ENCODE peak calls at places on chromosomes 5 and 9, in nine cellular contexts. P, X, M, H, U, J, D, I and Q are unnamed samples.

GRCh38 chr5:58041884-58042283 is 418.0 kb downstream of the PLK2 start:
- DNase-seq in P (no peak), X (no peak), M (no peak), H (peak; percentile 0), U (no peak), J (no peak), D (no peak), I (no peak), Q (no peak)

GRCh38 chr9:101668466-101668865 is 70.0 kb downstream of the GRIN3A start:
- DNase-seq in P (no peak), X (no peak), M (no peak), H (no peak), U (no peak), J (no peak), D (no peak), I (no peak), Q (no peak)

GRCh38 chr9:105007143-105007542 is 79.2 kb upstream of the ABCA1 start:
- DNase-seq in P (no peak), X (no peak), M (no peak), H (peak; percentile 77), U (no peak), J (peak; percentile 89), D (no peak), I (peak; percentile 28), Q (no peak)

GRCh38 chr9:87322840-87323635 is 174.6 kb upstream of the DAPK1 start:
- DNase-seq in P (no peak), X (no peak), M (no peak), H (peak; percentile 76), U (no peak), J (no peak), D (no peak), I (no peak), Q (no peak)

GRCh38 chr5:132825824-132826391 is 4.5 kb downstream of the SHROOM1 start:
- DNase-seq in P (no peak), X (no peak), M (no peak), H (no peak), U (no peak), J (no peak), D (no peak), I (no peak), Q (no peak)

GRCh38 chr5:167723254-167723871 is 568.1 kb upstream of the WWC1 start:
- DNase-seq in P (peak; percentile 43), X (peak; percentile 8), M (peak; percentile 18), H (peak; percentile 51), U (peak; percentile 20), J (peak; percentile 75), D (peak; percentile 41), I (peak; percentile 49), Q (no peak)

GRCh38 chr5:172642926-172643325 is 1.9 kb downstream of the NEURL1B start:
- DNase-seq in P (no peak), X (no peak), M (no peak), H (no peak), U (no peak), J (peak; percentile 50), D (no peak), I (no peak), Q (no peak)

GRCh38 chr9:34171753-34172535 is 6.9 kb upstream of the UBAP1 start:
- DNase-seq in P (no peak), X (no peak), M (peak; percentile 31), H (no peak), U (no peak), J (peak; percentile 97), D (no peak), I (no peak), Q (peak; percentile 60)

GRCh38 chr9:34701023-34701768 is 8.7 kb downstream of the CCL21 start:
- DNase-seq in P (peak; percentile 26), X (peak; percentile 47), M (peak; percentile 64), H (peak; percentile 66), U (peak; percentile 8), J (peak; percentile 33), D (peak; percentile 56), I (peak; percentile 64), Q (peak; percentile 92)

GRCh38 chr5:180135128-180135955 is 63.8 kb upstream of the RNF130 start:
- DNase-seq in P (no peak), X (no peak), M (no peak), H (no peak), U (peak; percentile 48), J (peak; percentile 92), D (no peak), I (peak; percentile 50), Q (peak; percentile 82)

GRCh38 chr5:1519631-1520141 is 4.1 kb downstream of the LPCAT1 start:
- DNase-seq in P (no peak), X (no peak), M (no peak), H (no peak), U (no peak), J (no peak), D (no peak), I (no peak), Q (peak; percentile 64)

GRCh38 chr9:131886839-131887238 is 147.0 kb upstream of the RAPGEF1 start:
- DNase-seq in P (no peak), X (no peak), M (no peak), H (peak; percentile 48), U (no peak), J (no peak), D (no peak), I (no peak), Q (no peak)

GRCh38 chr5:151094861-151095260 is 14.0 kb upstream of the TNIP1 start:
- DNase-seq in P (no peak), X (no peak), M (no peak), H (peak; percentile 81), U (no peak), J (no peak), D (no peak), I (no peak), Q (no peak)

GRCh38 chr5:98705841-98706240 is 67.6 kb upstream of the RGMB start:
- DNase-seq in P (no peak), X (no peak), M (no peak), H (peak; percentile 57), U (no peak), J (no peak), D (no peak), I (no peak), Q (no peak)

GRCh38 chr5:72383280-72384205 is 63.4 kb downstream of the PTCD2 start:
- DNase-seq in P (no peak), X (no peak), M (no peak), H (peak; percentile 16), U (no peak), J (no peak), D (no peak), I (no peak), Q (no peak)

GRCh38 chr5:176405656-176406435 is 10.5 kb downstream of the CLTB start:
- DNase-seq in P (no peak), X (no peak), M (no peak), H (no peak), U (no peak), J (no peak), D (no peak), I (no peak), Q (no peak)

GRCh38 chr5:140358738-140359310 is 1.2 kb upstream of the SLC4A9 start:
- DNase-seq in P (no peak), X (no peak), M (no peak), H (peak; percentile 18), U (no peak), J (peak; percentile 12), D (no peak), I (peak; percentile 35), Q (no peak)

GRCh38 chr9:124040935-124041816 is 29.6 kb downstream of the LHX2 start:
- DNase-seq in P (no peak), X (no peak), M (peak; percentile 17), H (no peak), U (no peak), J (no peak), D (peak; percentile 91), I (peak; percentile 28), Q (no peak)

GRCh38 chr9:25703826-25704357 is 25.6 kb upstream of the TUSC1 start:
- DNase-seq in P (no peak), X (no peak), M (no peak), H (no peak), U (no peak), J (no peak), D (no peak), I (no peak), Q (no peak)

GRCh38 chr5:96601811-96602244 is 60.3 kb upstream of the CAST start:
- DNase-seq in P (no peak), X (peak; percentile 20), M (peak; percentile 11), H (peak; percentile 51), U (no peak), J (peak; percentile 77), D (peak; percentile 25), I (peak; percentile 82), Q (no peak)

GRCh38 chr5:38008198-38008597 is 168.4 kb upstream of the GDNF start:
- DNase-seq in P (no peak), X (no peak), M (no peak), H (no peak), U (no peak), J (no peak), D (no peak), I (no peak), Q (no peak)

GRCh38 chr5:115435776-115436712 is 108.5 kb downstream of the FEM1C start:
- DNase-seq in P (no peak), X (no peak), M (no peak), H (peak; percentile 38), U (no peak), J (no peak), D (no peak), I (no peak), Q (no peak)

GRCh38 chr5:5014836-5015235 is 125.3 kb upstream of the ADAMTS16 start:
- DNase-seq in P (no peak), X (no peak), M (no peak), H (no peak), U (no peak), J (no peak), D (no peak), I (no peak), Q (no peak)

GRCh38 chr9:114155967-114156294 is 594 bp downstream of the COL27A1 start:
- DNase-seq in P (no peak), X (no peak), M (no peak), H (no peak), U (no peak), J (no peak), D (no peak), I (peak; percentile 27), Q (no peak)

GRCh38 chr5:5296061-5296460 is 126.4 kb upstream of the ICE1 start:
- DNase-seq in P (no peak), X (no peak), M (no peak), H (no peak), U (no peak), J (no peak), D (no peak), I (no peak), Q (peak; percentile 28)